ENCODE peak calls at places on chromosomes 13 and 19, in nine cellular contexts. One of them, this sample, is unnamed.

GRCh38 chr13:105804561-105805190 is 730.8 kb downstream of the EFNB2 start:
- DNase-seq in brain microvascular endothelial cell: peak; percentile 76
- DNase-seq in NCI-H446 treated with DMSO at 0.1 percent for 48 hours: peak; percentile 25
- DNase-seq in heart right ventricle: peak; percentile 7
- DNase-seq in NCI-H2171 treated with DMSO at 0.1 percent for 48 hours: no peak
- DNase-seq in type B pancreatic cell: no peak
- DNase-seq in H54: no peak
- DNase-seq in AG04449: peak; percentile 12
- DNase-seq in WTC11: no peak
- DNase-seq in this sample: peak; percentile 48

GRCh38 chr13:94641432-94641941 is 39.8 kb downstream of the GPR180 start:
- DNase-seq in brain microvascular endothelial cell: peak; percentile 62
- DNase-seq in NCI-H446 treated with DMSO at 0.1 percent for 48 hours: no peak
- DNase-seq in heart right ventricle: no peak
- DNase-seq in NCI-H2171 treated with DMSO at 0.1 percent for 48 hours: no peak
- DNase-seq in type B pancreatic cell: no peak
- DNase-seq in H54: no peak
- DNase-seq in AG04449: no peak
- DNase-seq in WTC11: no peak
- DNase-seq in this sample: peak; percentile 95

GRCh38 chr19:1624458-1624857 is 19.2 kb upstream of the UQCR11 start:
- DNase-seq in brain microvascular endothelial cell: peak; percentile 25
- DNase-seq in NCI-H446 treated with DMSO at 0.1 percent for 48 hours: no peak
- DNase-seq in heart right ventricle: peak; percentile 48
- DNase-seq in NCI-H2171 treated with DMSO at 0.1 percent for 48 hours: peak; percentile 10
- DNase-seq in type B pancreatic cell: no peak
- DNase-seq in H54: peak; percentile 54
- DNase-seq in AG04449: no peak
- DNase-seq in WTC11: peak; percentile 89
- DNase-seq in this sample: peak; percentile 49

GRCh38 chr13:98461525-98462240 is 115.2 kb downstream of the STK24 start:
- DNase-seq in brain microvascular endothelial cell: no peak
- DNase-seq in NCI-H446 treated with DMSO at 0.1 percent for 48 hours: no peak
- DNase-seq in heart right ventricle: no peak
- DNase-seq in NCI-H2171 treated with DMSO at 0.1 percent for 48 hours: peak; percentile 17
- DNase-seq in type B pancreatic cell: no peak
- DNase-seq in H54: no peak
- DNase-seq in AG04449: no peak
- DNase-seq in WTC11: no peak
- DNase-seq in this sample: no peak

GRCh38 chr13:31035162-31035951 is 102.9 kb downstream of the TEX26 start:
- DNase-seq in brain microvascular endothelial cell: no peak
- DNase-seq in NCI-H446 treated with DMSO at 0.1 percent for 48 hours: no peak
- DNase-seq in heart right ventricle: peak; percentile 29
- DNase-seq in NCI-H2171 treated with DMSO at 0.1 percent for 48 hours: no peak
- DNase-seq in type B pancreatic cell: no peak
- DNase-seq in H54: no peak
- DNase-seq in AG04449: no peak
- DNase-seq in WTC11: no peak
- DNase-seq in this sample: peak; percentile 42

GRCh38 chr19:16673226-16673625 is 12.3 kb downstream of the TMEM38A start:
- DNase-seq in brain microvascular endothelial cell: no peak
- DNase-seq in NCI-H446 treated with DMSO at 0.1 percent for 48 hours: no peak
- DNase-seq in heart right ventricle: no peak
- DNase-seq in NCI-H2171 treated with DMSO at 0.1 percent for 48 hours: no peak
- DNase-seq in type B pancreatic cell: no peak
- DNase-seq in H54: no peak
- DNase-seq in AG04449: no peak
- DNase-seq in WTC11: no peak
- DNase-seq in this sample: no peak

GRCh38 chr19:55258828-55259539 is at the start of gene PPP6R1:
- DNase-seq in brain microvascular endothelial cell: peak; percentile 99
- DNase-seq in NCI-H446 treated with DMSO at 0.1 percent for 48 hours: peak; percentile 99
- DNase-seq in heart right ventricle: peak; percentile 98
- DNase-seq in NCI-H2171 treated with DMSO at 0.1 percent for 48 hours: peak; percentile 99
- DNase-seq in type B pancreatic cell: peak; percentile 98
- DNase-seq in H54: peak; percentile 100
- DNase-seq in AG04449: peak; percentile 97
- DNase-seq in WTC11: peak; percentile 97
- DNase-seq in this sample: peak; percentile 100

GRCh38 chr19:18487576-18488402 is 34.1 kb downstream of the ELL start:
- DNase-seq in brain microvascular endothelial cell: no peak
- DNase-seq in NCI-H446 treated with DMSO at 0.1 percent for 48 hours: no peak
- DNase-seq in heart right ventricle: no peak
- DNase-seq in NCI-H2171 treated with DMSO at 0.1 percent for 48 hours: no peak
- DNase-seq in type B pancreatic cell: no peak
- DNase-seq in H54: no peak
- DNase-seq in AG04449: no peak
- DNase-seq in WTC11: no peak
- DNase-seq in this sample: no peak

GRCh38 chr19:15466851-15467733 is 2.7 kb upstream of the RASAL3 start:
- DNase-seq in brain microvascular endothelial cell: peak; percentile 54
- DNase-seq in NCI-H446 treated with DMSO at 0.1 percent for 48 hours: no peak
- DNase-seq in heart right ventricle: no peak
- DNase-seq in NCI-H2171 treated with DMSO at 0.1 percent for 48 hours: peak; percentile 48
- DNase-seq in type B pancreatic cell: no peak
- DNase-seq in H54: no peak
- DNase-seq in AG04449: no peak
- DNase-seq in WTC11: no peak
- DNase-seq in this sample: peak; percentile 87

GRCh38 chr19:28330831-28331230 is 882.1 kb downstream of the UQCRFS1 start:
- DNase-seq in brain microvascular endothelial cell: no peak
- DNase-seq in NCI-H446 treated with DMSO at 0.1 percent for 48 hours: no peak
- DNase-seq in heart right ventricle: no peak
- DNase-seq in NCI-H2171 treated with DMSO at 0.1 percent for 48 hours: no peak
- DNase-seq in type B pancreatic cell: no peak
- DNase-seq in H54: no peak
- DNase-seq in AG04449: no peak
- DNase-seq in WTC11: no peak
- DNase-seq in this sample: peak; percentile 40

GRCh38 chr13:46754812-46755211 is 42.1 kb downstream of the ESD start:
- DNase-seq in brain microvascular endothelial cell: no peak
- DNase-seq in NCI-H446 treated with DMSO at 0.1 percent for 48 hours: no peak
- DNase-seq in heart right ventricle: no peak
- DNase-seq in NCI-H2171 treated with DMSO at 0.1 percent for 48 hours: no peak
- DNase-seq in type B pancreatic cell: no peak
- DNase-seq in H54: no peak
- DNase-seq in AG04449: no peak
- DNase-seq in WTC11: no peak
- DNase-seq in this sample: no peak

GRCh38 chr19:29724102-29724641 is 9.1 kb upstream of the C19orf12 start:
- DNase-seq in brain microvascular endothelial cell: no peak
- DNase-seq in NCI-H446 treated with DMSO at 0.1 percent for 48 hours: no peak
- DNase-seq in heart right ventricle: no peak
- DNase-seq in NCI-H2171 treated with DMSO at 0.1 percent for 48 hours: no peak
- DNase-seq in type B pancreatic cell: no peak
- DNase-seq in H54: no peak
- DNase-seq in AG04449: no peak
- DNase-seq in WTC11: peak; percentile 62
- DNase-seq in this sample: peak; percentile 15

GRCh38 chr19:43624933-43625332 is 5.5 kb upstream of the ZNF428 start:
- DNase-seq in brain microvascular endothelial cell: no peak
- DNase-seq in NCI-H446 treated with DMSO at 0.1 percent for 48 hours: no peak
- DNase-seq in heart right ventricle: peak; percentile 21
- DNase-seq in NCI-H2171 treated with DMSO at 0.1 percent for 48 hours: no peak
- DNase-seq in type B pancreatic cell: no peak
- DNase-seq in H54: no peak
- DNase-seq in AG04449: no peak
- DNase-seq in WTC11: peak; percentile 98
- DNase-seq in this sample: peak; percentile 56

GRCh38 chr19:32691291-32691951 is at the start of gene NUDT19:
- DNase-seq in brain microvascular endothelial cell: peak; percentile 79
- DNase-seq in NCI-H446 treated with DMSO at 0.1 percent for 48 hours: peak; percentile 63
- DNase-seq in heart right ventricle: peak; percentile 85
- DNase-seq in NCI-H2171 treated with DMSO at 0.1 percent for 48 hours: peak; percentile 82
- DNase-seq in type B pancreatic cell: peak; percentile 79
- DNase-seq in H54: peak; percentile 98
- DNase-seq in AG04449: no peak
- DNase-seq in WTC11: peak; percentile 58
- DNase-seq in this sample: peak; percentile 80

GRCh38 chr19:6580313-6580712 is 10.6 kb downstream of the CD70 start:
- DNase-seq in brain microvascular endothelial cell: no peak
- DNase-seq in NCI-H446 treated with DMSO at 0.1 percent for 48 hours: no peak
- DNase-seq in heart right ventricle: no peak
- DNase-seq in NCI-H2171 treated with DMSO at 0.1 percent for 48 hours: no peak
- DNase-seq in type B pancreatic cell: no peak
- DNase-seq in H54: peak; percentile 79
- DNase-seq in AG04449: no peak
- DNase-seq in WTC11: no peak
- DNase-seq in this sample: peak; percentile 27

GRCh38 chr19:5691205-5691929 is 1.3 kb downstream of the RPL36 start:
- DNase-seq in brain microvascular endothelial cell: no peak
- DNase-seq in NCI-H446 treated with DMSO at 0.1 percent for 48 hours: peak; percentile 54
- DNase-seq in heart right ventricle: peak; percentile 81
- DNase-seq in NCI-H2171 treated with DMSO at 0.1 percent for 48 hours: peak; percentile 39
- DNase-seq in type B pancreatic cell: no peak
- DNase-seq in H54: no peak
- DNase-seq in AG04449: no peak
- DNase-seq in WTC11: no peak
- DNase-seq in this sample: peak; percentile 73

GRCh38 chr19:30167976-30168635 is 204.1 kb upstream of the ZNF536 start:
- DNase-seq in brain microvascular endothelial cell: no peak
- DNase-seq in NCI-H446 treated with DMSO at 0.1 percent for 48 hours: no peak
- DNase-seq in heart right ventricle: no peak
- DNase-seq in NCI-H2171 treated with DMSO at 0.1 percent for 48 hours: no peak
- DNase-seq in type B pancreatic cell: no peak
- DNase-seq in H54: no peak
- DNase-seq in AG04449: no peak
- DNase-seq in WTC11: no peak
- DNase-seq in this sample: no peak

GRCh38 chr19:41530761-41531301 is 45.1 kb upstream of the CEACAM21 start:
- DNase-seq in brain microvascular endothelial cell: no peak
- DNase-seq in NCI-H446 treated with DMSO at 0.1 percent for 48 hours: no peak
- DNase-seq in heart right ventricle: peak; percentile 38
- DNase-seq in NCI-H2171 treated with DMSO at 0.1 percent for 48 hours: no peak
- DNase-seq in type B pancreatic cell: no peak
- DNase-seq in H54: no peak
- DNase-seq in AG04449: no peak
- DNase-seq in WTC11: no peak
- DNase-seq in this sample: peak; percentile 31

GRCh38 chr13:99083976-99084375 is 106.1 kb upstream of the DOCK9 start:
- DNase-seq in brain microvascular endothelial cell: no peak
- DNase-seq in NCI-H446 treated with DMSO at 0.1 percent for 48 hours: no peak
- DNase-seq in heart right ventricle: no peak
- DNase-seq in NCI-H2171 treated with DMSO at 0.1 percent for 48 hours: no peak
- DNase-seq in type B pancreatic cell: no peak
- DNase-seq in H54: no peak
- DNase-seq in AG04449: no peak
- DNase-seq in WTC11: no peak
- DNase-seq in this sample: no peak

GRCh38 chr13:80962173-80962572 is 621.2 kb upstream of the SPRY2 start:
- DNase-seq in brain microvascular endothelial cell: no peak
- DNase-seq in NCI-H446 treated with DMSO at 0.1 percent for 48 hours: no peak
- DNase-seq in heart right ventricle: no peak
- DNase-seq in NCI-H2171 treated with DMSO at 0.1 percent for 48 hours: no peak
- DNase-seq in type B pancreatic cell: no peak
- DNase-seq in H54: no peak
- DNase-seq in AG04449: no peak
- DNase-seq in WTC11: no peak
- DNase-seq in this sample: peak; percentile 31

GRCh38 chr19:1217366-1217765 is 11.8 kb downstream of the STK11 start:
- DNase-seq in brain microvascular endothelial cell: no peak
- DNase-seq in NCI-H446 treated with DMSO at 0.1 percent for 48 hours: no peak
- DNase-seq in heart right ventricle: no peak
- DNase-seq in NCI-H2171 treated with DMSO at 0.1 percent for 48 hours: no peak
- DNase-seq in type B pancreatic cell: no peak
- DNase-seq in H54: no peak
- DNase-seq in AG04449: no peak
- DNase-seq in WTC11: peak; percentile 65
- DNase-seq in this sample: no peak

GRCh38 chr13:86974251-86974994 is 696.7 kb upstream of the SLITRK5 start:
- DNase-seq in brain microvascular endothelial cell: no peak
- DNase-seq in NCI-H446 treated with DMSO at 0.1 percent for 48 hours: no peak
- DNase-seq in heart right ventricle: no peak
- DNase-seq in NCI-H2171 treated with DMSO at 0.1 percent for 48 hours: no peak
- DNase-seq in type B pancreatic cell: no peak
- DNase-seq in H54: no peak
- DNase-seq in AG04449: no peak
- DNase-seq in WTC11: no peak
- DNase-seq in this sample: no peak

GRCh38 chr13:112892759-112893569 is 76.0 kb upstream of the MCF2L start:
- DNase-seq in brain microvascular endothelial cell: no peak
- DNase-seq in NCI-H446 treated with DMSO at 0.1 percent for 48 hours: no peak
- DNase-seq in heart right ventricle: no peak
- DNase-seq in NCI-H2171 treated with DMSO at 0.1 percent for 48 hours: no peak
- DNase-seq in type B pancreatic cell: no peak
- DNase-seq in H54: no peak
- DNase-seq in AG04449: no peak
- DNase-seq in WTC11: no peak
- DNase-seq in this sample: no peak

GRCh38 chr13:96229356-96229755 is 139.4 kb downstream of the HS6ST3 start:
- DNase-seq in brain microvascular endothelial cell: peak; percentile 7
- DNase-seq in NCI-H446 treated with DMSO at 0.1 percent for 48 hours: no peak
- DNase-seq in heart right ventricle: no peak
- DNase-seq in NCI-H2171 treated with DMSO at 0.1 percent for 48 hours: no peak
- DNase-seq in type B pancreatic cell: no peak
- DNase-seq in H54: peak; percentile 3
- DNase-seq in AG04449: no peak
- DNase-seq in WTC11: no peak
- DNase-seq in this sample: peak; percentile 28

GRCh38 chr19:21593934-21594844 is 88.8 kb downstream of the ZNF429 start:
- DNase-seq in brain microvascular endothelial cell: no peak
- DNase-seq in NCI-H446 treated with DMSO at 0.1 percent for 48 hours: no peak
- DNase-seq in heart right ventricle: no peak
- DNase-seq in NCI-H2171 treated with DMSO at 0.1 percent for 48 hours: no peak
- DNase-seq in type B pancreatic cell: no peak
- DNase-seq in H54: no peak
- DNase-seq in AG04449: no peak
- DNase-seq in WTC11: no peak
- DNase-seq in this sample: no peak

GRCh38 chr13:73671011-73671410 is 463.2 kb downstream of the KLF12 start:
- DNase-seq in brain microvascular endothelial cell: no peak
- DNase-seq in NCI-H446 treated with DMSO at 0.1 percent for 48 hours: no peak
- DNase-seq in heart right ventricle: no peak
- DNase-seq in NCI-H2171 treated with DMSO at 0.1 percent for 48 hours: no peak
- DNase-seq in type B pancreatic cell: no peak
- DNase-seq in H54: no peak
- DNase-seq in AG04449: no peak
- DNase-seq in WTC11: no peak
- DNase-seq in this sample: no peak

GRCh38 chr13:51465124-51465523 is 12.3 kb upstream of the INTS6 start:
- DNase-seq in brain microvascular endothelial cell: no peak
- DNase-seq in NCI-H446 treated with DMSO at 0.1 percent for 48 hours: no peak
- DNase-seq in heart right ventricle: no peak
- DNase-seq in NCI-H2171 treated with DMSO at 0.1 percent for 48 hours: no peak
- DNase-seq in type B pancreatic cell: no peak
- DNase-seq in H54: no peak
- DNase-seq in AG04449: no peak
- DNase-seq in WTC11: no peak
- DNase-seq in this sample: no peak

GRCh38 chr19:21699197-21699596 is 68.2 kb downstream of the ZNF100 start:
- DNase-seq in brain microvascular endothelial cell: no peak
- DNase-seq in NCI-H446 treated with DMSO at 0.1 percent for 48 hours: no peak
- DNase-seq in heart right ventricle: no peak
- DNase-seq in NCI-H2171 treated with DMSO at 0.1 percent for 48 hours: no peak
- DNase-seq in type B pancreatic cell: no peak
- DNase-seq in H54: no peak
- DNase-seq in AG04449: no peak
- DNase-seq in WTC11: peak; percentile 30
- DNase-seq in this sample: no peak

GRCh38 chr19:3759482-3760254 is 1.8 kb downstream of the APBA3 start:
- DNase-seq in brain microvascular endothelial cell: no peak
- DNase-seq in NCI-H446 treated with DMSO at 0.1 percent for 48 hours: no peak
- DNase-seq in heart right ventricle: no peak
- DNase-seq in NCI-H2171 treated with DMSO at 0.1 percent for 48 hours: no peak
- DNase-seq in type B pancreatic cell: no peak
- DNase-seq in H54: no peak
- DNase-seq in AG04449: no peak
- DNase-seq in WTC11: no peak
- DNase-seq in this sample: no peak

GRCh38 chr19:16373539-16373938 is 48.9 kb downstream of the KLF2 start:
- DNase-seq in brain microvascular endothelial cell: peak; percentile 70
- DNase-seq in NCI-H446 treated with DMSO at 0.1 percent for 48 hours: no peak
- DNase-seq in heart right ventricle: peak; percentile 48
- DNase-seq in NCI-H2171 treated with DMSO at 0.1 percent for 48 hours: no peak
- DNase-seq in type B pancreatic cell: no peak
- DNase-seq in H54: peak; percentile 47
- DNase-seq in AG04449: no peak
- DNase-seq in WTC11: no peak
- DNase-seq in this sample: peak; percentile 54

This sample was measured in fibroblast of pulmonary artery.